ENCODE peak calls at places on chromosomes 4 and X, in four cellular contexts. H is HL-60, J is breast epithelium, I is Panc1. V is an unnamed sample.

GRCh38 chr4:5747746-5748365 is 36.9 kb downstream of the EVC start:
- DNase-seq in I (peak; percentile 67), H (no peak), J (no peak), V (no peak)

GRCh38 chrX:70174754-70175153 is 2.5 kb upstream of the DGAT2L6 start:
- DNase-seq in J (no peak), H (no peak), I (no peak), V (no peak)

GRCh38 chr4:30605616-30606015 is 114.6 kb upstream of the PCDH7 start:
- DNase-seq in I (no peak), J (no peak), H (no peak), V (no peak)

GRCh38 chr4:184504385-184504784 is 30.0 kb upstream of the IRF2 start:
- DNase-seq in J (no peak), H (no peak), I (no peak), V (no peak)

GRCh38 chr4:150699599-150699998 is 117.6 kb downstream of the MAB21L2 start:
- DNase-seq in J (no peak), H (no peak), I (no peak), V (no peak)

GRCh38 chr4:149933883-149934282 is 118.2 kb upstream of the IQCM start:
- DNase-seq in I (no peak), J (no peak), H (no peak), V (no peak)

GRCh38 chr4:76723916-76724315 is 174.0 kb downstream of the SOWAHB start:
- DNase-seq in I (no peak), J (peak; percentile 74), H (no peak), V (no peak)

GRCh38 chrX:68724531-68725020 is 77.1 kb downstream of the STARD8 start:
- DNase-seq in I (no peak), J (no peak), H (no peak), V (no peak)

GRCh38 chrX:109926743-109927662 is 75.9 kb upstream of the TMEM164 start:
- DNase-seq in I (no peak), H (no peak), J (no peak), V (no peak)

GRCh38 chr4:139469216-139469615 is 15.3 kb downstream of the RAB33B start:
- DNase-seq in H (no peak), I (no peak), J (no peak), V (no peak)

GRCh38 chr4:156762851-156763250 is 208.7 kb downstream of the PDGFC start:
- DNase-seq in I (no peak), J (no peak), H (no peak), V (no peak)

GRCh38 chr4:139857021-139857420 is 191.4 kb downstream of the MGST2 start:
- DNase-seq in I (no peak), H (no peak), J (no peak), V (no peak)

GRCh38 chrX:38516196-38516595 is 45.1 kb upstream of the TSPAN7 start:
- DNase-seq in I (no peak), J (no peak), H (no peak), V (no peak)

GRCh38 chr4:184647391-184648101 is 1.7 kb downstream of the CASP3 start:
- DNase-seq in I (no peak), H (no peak), J (no peak), V (no peak)

GRCh38 chr4:147938481-147938880 is 206.6 kb downstream of the ARHGAP10 start:
- DNase-seq in H (no peak), J (no peak), I (no peak), V (no peak)

GRCh38 chr4:7786040-7786439 is 153.6 kb downstream of the AFAP1 start:
- DNase-seq in J (no peak), I (no peak), H (no peak), V (no peak)

GRCh38 chr4:118910221-118910620 is 21.6 kb downstream of the SYNPO2 start:
- DNase-seq in I (no peak), J (no peak), H (no peak), V (no peak)
- H3K27ac ChIP-seq in I (no peak overlapping the region), J (no peak overlapping the region), H (no peak overlapping the region), V (no peak overlapping the region)

GRCh38 chrX:40009890-40010289 is 87.9 kb downstream of the BCOR start:
- DNase-seq in H (no peak), I (no peak), J (no peak), V (no peak)
- TF ChIP-seq POLR2AphosphoS5 in H (no peak), I (no peak), J (no peak), V (no peak)

GRCh38 chrX:112913807-112914206 is 73.2 kb upstream of the AMOT start:
- DNase-seq in I (no peak), H (no peak), J (no peak), V (no peak)
- TF ChIP-seq CTCF in I (no peak), H (no peak), J (no peak), V (no peak)

DNA sequence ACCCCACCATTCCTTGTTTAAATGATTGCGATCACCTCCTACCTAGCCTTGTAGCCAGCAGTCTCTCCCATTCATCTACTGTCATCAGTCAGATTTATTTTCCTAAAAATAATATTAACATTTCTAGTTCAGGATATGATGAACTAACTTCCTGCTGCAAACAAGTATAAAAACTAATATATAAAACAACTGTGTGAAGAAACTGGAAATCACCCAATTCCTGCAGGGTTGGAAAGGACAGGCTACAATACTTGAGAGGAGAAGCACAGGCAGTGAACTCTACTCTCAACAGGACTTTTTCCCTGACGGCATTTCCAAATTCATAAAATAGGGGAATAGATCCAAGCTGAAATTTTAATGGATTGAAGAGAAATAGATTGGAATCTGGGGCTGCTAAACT is 14.2 kb upstream of the BBS12 start:
- DNase-seq in J (no peak), I (no peak), H (no peak), V (no peak)
- H3K27ac ChIP-seq in J (no peak overlapping the region), I (no peak overlapping the region), H (no peak overlapping the region), V (no peak overlapping the region)